ENCODE peak calls at places on chromosomes 1 and 21, in four cellular contexts. X is K562, A is transverse colon, T is thoracic aorta. I is an unnamed sample. For H3K36me3, the result is how much of the 10 kb centered on the place peaks cover.

GRCh38 chr1:14944471-14944981 is 209.0 kb upstream of the TMEM51 start:
- DNase-seq in T (no peak), X (no peak), A (no peak), I (no peak)

GRCh38 chr1:59445040-59445439 is 148.1 kb downstream of the FGGY start:
- DNase-seq in A (peak), X (no peak), T (no peak), I (no peak)

GRCh38 chr1:69791311-69791710 is 223.6 kb downstream of the LRRC7 start:
- DNase-seq in A (no peak), X (no peak), T (no peak), I (no peak)

GRCh38 chr1:195325181-195325580 is 1283.1 kb downstream of the KCNT2 start:
- DNase-seq in T (no peak), A (no peak), X (no peak), I (no peak)

GRCh38 chr1:59692591-59692990 is 122.2 kb upstream of the HOOK1 start:
- DNase-seq in T (no peak), A (no peak), X (no peak), I (no peak)

GRCh38 chr1:228013322-228014234 is 6.8 kb downstream of the WNT3A start:
- DNase-seq in A (no peak), T (no peak), X (peak), I (peak)

GRCh38 chr1:47951026-47951425 is 46.2 kb downstream of the TRABD2B start:
- DNase-seq in A (no peak), X (no peak), T (no peak), I (no peak)

GRCh38 chr1:225450491-225451191 is 22.8 kb upstream of the LBR start:
- DNase-seq in T (no peak), A (peak), X (no peak), I (no peak)

GRCh38 chr1:9371391-9371935 is 78.8 kb downstream of the SPSB1 start:
- DNase-seq in X (no peak), A (peak), T (peak), I (no peak)

GRCh38 chr1:247043406-247043805 is 35.2 kb downstream of the ZNF670 start:
- DNase-seq in X (no peak), A (no peak), T (no peak), I (no peak)

GRCh38 chr1:42937836-42938595 is 20.7 kb downstream of the SLC2A1 start:
- DNase-seq in T (no peak), X (no peak), A (peak), I (no peak)
- H3K36me3 ChIP-seq in T (under half), X (half or more), A (under half), I (under half)

GRCh38 chr21:42228709-42229220 is 9.8 kb downstream of the ABCG1 start:
- DNase-seq in A (no peak), T (no peak), X (no peak), I (no peak)
- H3K27ac ChIP-seq in A (peak), T (peak), X (no peak), I (peak)

GRCh38 chr21:41831453-41831831 is 47.7 kb downstream of the PRDM15 start:
- DNase-seq in T (no peak), X (no peak), A (no peak), I (no peak)
- TF ChIP-seq CTCF in T (no peak), X (no peak), A (no peak), I (no peak)

GRCh38 chr1:21868482-21868881 is 56.4 kb downstream of the LDLRAD2 start:
- DNase-seq in A (no peak), X (no peak), T (no peak), I (no peak)
- H3K36me3 ChIP-seq in A (under half), X (half or more), T (half or more), I (under half)

DNA sequence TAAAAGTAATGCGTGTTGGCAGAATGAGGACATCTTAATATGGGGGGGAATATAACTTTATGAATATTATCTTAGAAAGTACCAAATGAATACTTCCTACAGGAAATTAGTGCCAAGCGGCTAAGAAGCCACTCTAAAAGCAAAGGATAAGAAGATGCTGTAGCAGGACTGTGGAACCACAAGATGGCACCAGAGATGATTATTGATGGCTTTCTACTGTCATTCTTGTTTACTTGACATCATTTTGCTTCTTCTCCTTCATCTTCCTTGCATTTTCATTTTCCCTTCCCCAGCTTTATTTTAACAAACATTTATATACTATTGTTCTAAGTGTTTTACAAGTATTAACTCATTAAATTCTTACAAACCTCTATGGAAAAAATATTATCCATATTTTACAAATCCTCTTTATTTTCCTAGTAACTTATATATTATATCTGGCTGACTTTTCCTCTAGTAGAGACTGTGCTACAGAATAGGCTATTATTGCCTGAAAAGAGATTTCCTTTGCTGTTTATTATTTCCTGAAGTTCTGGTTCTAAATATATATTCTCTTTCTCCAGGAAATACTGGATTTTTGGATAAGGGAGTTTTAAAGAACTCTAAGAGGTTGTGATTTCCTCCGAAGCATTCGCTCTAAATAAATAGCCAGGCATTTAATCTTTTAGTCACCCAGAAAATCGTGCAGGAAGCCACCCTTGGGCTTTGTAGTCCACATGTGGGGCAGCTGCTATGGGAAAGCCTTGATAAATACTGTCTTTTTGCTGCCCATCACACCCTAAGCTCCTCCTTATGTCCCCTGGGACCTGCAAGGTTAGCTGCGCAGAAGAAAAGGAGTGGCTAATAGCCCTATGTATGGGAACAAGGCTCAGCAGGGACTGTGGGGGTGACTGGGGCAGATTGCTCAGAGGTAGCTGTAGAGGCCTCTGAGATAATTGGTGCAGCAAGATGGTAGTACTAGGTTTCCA is 69.8 kb downstream of the TPR start:
- DNase-seq in T (no peak), A (no peak), X (peak), I (no peak)
- H3K27ac ChIP-seq in T (no peak), A (no peak), X (no peak), I (no peak)

GRCh38 chr1:97314685-97315084 is 593.1 kb downstream of the PTBP2 start:
- DNase-seq in T (no peak), X (no peak), A (no peak), I (no peak)
- TF ChIP-seq CTCF in T (no peak), X (no peak), A (no peak), I (no peak)

GRCh38 chr1:25971882-25972180 is 26.0 kb downstream of the PAFAH2 start:
- DNase-seq in X (no peak), A (no peak), T (no peak), I (no peak)
- H3K36me3 ChIP-seq in X (under half), A (under half), T (under half), I (under half)

GRCh38 chr1:155984341-155984740 is 6.0 kb upstream of the ARHGEF2 start:
- DNase-seq in X (no peak), T (no peak), A (no peak), I (no peak)
- H3K27ac ChIP-seq in X (peak), T (peak), A (peak), I (peak)

GRCh38 chr1:5286244-5286643 is 631.8 kb downstream of the AJAP1 start:
- DNase-seq in A (no peak), T (no peak), X (no peak), I (no peak)

GRCh38 chr1:5287178-5288155 is 633.1 kb downstream of the AJAP1 start:
- DNase-seq in T (no peak), A (no peak), X (no peak), I (no peak)
- TF ChIP-seq CTCF in T (no peak), A (no peak), X (no peak), I (no peak)

GRCh38 chr1:160859166-160859565 is 3.5 kb downstream of the CD244 start:
- DNase-seq in X (no peak), A (no peak), T (no peak), I (peak)
- H3K36me3 ChIP-seq in X (under half), A (under half), T (under half), I (under half)